ENCODE peak calls at places on chromosome 11, in eight cellular contexts. One of them, this sample, is unnamed.
A peak's percentile ranks its signal among the peaks of the same experiment; 100 is the strongest.

GRCh38 chr11:127445476-127445875 is 444.9 kb upstream of the KIRREL3 start:
- DNase-seq in EL: no peak
- DNase-seq in iPS DF 6.9: no peak
- DNase-seq in stimulated activated CD8-positive, alpha-beta memory T cell treated with anti-CD3 and anti-CD28 coated beads, Interleukin-15, amount 100 ng/mL, for 1 hour: no peak
- DNase-seq in stimulated activated CD4-positive, alpha-beta T cell treated with anti-CD3 and anti-CD28 coated beads, Interleukin-1b, Interleukin-23, amount 100 ng/mL, for 24 hours: no peak
- DNase-seq in activated naive CD8-positive, alpha-beta T cell treated with anti-CD3 and anti-CD28 coated beads for 36 hours: no peak
- DNase-seq in GM18507: no peak
- DNase-seq in midbrain: no peak
- DNase-seq in this sample: no peak

GRCh38 chr11:74493816-74494630 is 499 bp upstream of the LIPT2 start:
- DNase-seq in midbrain: no peak
- DNase-seq in stimulated activated CD8-positive, alpha-beta memory T cell treated with anti-CD3 and anti-CD28 coated beads, Interleukin-15, amount 100 ng/mL, for 1 hour: no peak
- DNase-seq in stimulated activated CD4-positive, alpha-beta T cell treated with anti-CD3 and anti-CD28 coated beads, Interleukin-1b, Interleukin-23, amount 100 ng/mL, for 24 hours: no peak
- DNase-seq in GM18507: no peak
- DNase-seq in iPS DF 6.9: no peak
- DNase-seq in activated naive CD8-positive, alpha-beta T cell treated with anti-CD3 and anti-CD28 coated beads for 36 hours: no peak
- DNase-seq in EL: peak; percentile 73
- DNase-seq in this sample: no peak

GRCh38 chr11:60951909-60952741 is at the start of gene SLC15A3:
- DNase-seq in stimulated activated CD8-positive, alpha-beta memory T cell treated with anti-CD3 and anti-CD28 coated beads, Interleukin-15, amount 100 ng/mL, for 1 hour: no peak
- DNase-seq in EL: peak; percentile 72
- DNase-seq in iPS DF 6.9: no peak
- DNase-seq in activated naive CD8-positive, alpha-beta T cell treated with anti-CD3 and anti-CD28 coated beads for 36 hours: peak; percentile 38
- DNase-seq in GM18507: peak; percentile 65
- DNase-seq in stimulated activated CD4-positive, alpha-beta T cell treated with anti-CD3 and anti-CD28 coated beads, Interleukin-1b, Interleukin-23, amount 100 ng/mL, for 24 hours: no peak
- DNase-seq in midbrain: peak; percentile 44
- DNase-seq in this sample: peak; percentile 63

GRCh38 chr11:62193954-62194353 is 3.9 kb downstream of the SCGB1D1 start:
- DNase-seq in midbrain: no peak
- DNase-seq in stimulated activated CD4-positive, alpha-beta T cell treated with anti-CD3 and anti-CD28 coated beads, Interleukin-1b, Interleukin-23, amount 100 ng/mL, for 24 hours: no peak
- DNase-seq in stimulated activated CD8-positive, alpha-beta memory T cell treated with anti-CD3 and anti-CD28 coated beads, Interleukin-15, amount 100 ng/mL, for 1 hour: no peak
- DNase-seq in EL: peak; percentile 8
- DNase-seq in iPS DF 6.9: no peak
- DNase-seq in activated naive CD8-positive, alpha-beta T cell treated with anti-CD3 and anti-CD28 coated beads for 36 hours: no peak
- DNase-seq in GM18507: no peak
- DNase-seq in this sample: no peak

GRCh38 chr11:100929377-100929776 is 200.2 kb downstream of the PGR start:
- DNase-seq in stimulated activated CD8-positive, alpha-beta memory T cell treated with anti-CD3 and anti-CD28 coated beads, Interleukin-15, amount 100 ng/mL, for 1 hour: no peak
- DNase-seq in activated naive CD8-positive, alpha-beta T cell treated with anti-CD3 and anti-CD28 coated beads for 36 hours: no peak
- DNase-seq in iPS DF 6.9: no peak
- DNase-seq in GM18507: no peak
- DNase-seq in EL: peak; percentile 63
- DNase-seq in stimulated activated CD4-positive, alpha-beta T cell treated with anti-CD3 and anti-CD28 coated beads, Interleukin-1b, Interleukin-23, amount 100 ng/mL, for 24 hours: no peak
- DNase-seq in midbrain: no peak
- DNase-seq in this sample: no peak

GRCh38 chr11:115502636-115503082 is 1.6 kb downstream of the CADM1 start:
- DNase-seq in stimulated activated CD4-positive, alpha-beta T cell treated with anti-CD3 and anti-CD28 coated beads, Interleukin-1b, Interleukin-23, amount 100 ng/mL, for 24 hours: no peak
- DNase-seq in GM18507: no peak
- DNase-seq in iPS DF 6.9: no peak
- DNase-seq in midbrain: peak; percentile 49
- DNase-seq in EL: no peak
- DNase-seq in stimulated activated CD8-positive, alpha-beta memory T cell treated with anti-CD3 and anti-CD28 coated beads, Interleukin-15, amount 100 ng/mL, for 1 hour: no peak
- DNase-seq in activated naive CD8-positive, alpha-beta T cell treated with anti-CD3 and anti-CD28 coated beads for 36 hours: peak; percentile 6
- DNase-seq in this sample: no peak

GRCh38 chr11:11929920-11930319 is 78.5 kb downstream of the DKK3 start:
- DNase-seq in stimulated activated CD8-positive, alpha-beta memory T cell treated with anti-CD3 and anti-CD28 coated beads, Interleukin-15, amount 100 ng/mL, for 1 hour: no peak
- DNase-seq in activated naive CD8-positive, alpha-beta T cell treated with anti-CD3 and anti-CD28 coated beads for 36 hours: no peak
- DNase-seq in GM18507: no peak
- DNase-seq in iPS DF 6.9: no peak
- DNase-seq in midbrain: no peak
- DNase-seq in stimulated activated CD4-positive, alpha-beta T cell treated with anti-CD3 and anti-CD28 coated beads, Interleukin-1b, Interleukin-23, amount 100 ng/mL, for 24 hours: no peak
- DNase-seq in EL: no peak
- DNase-seq in this sample: no peak

GRCh38 chr11:61695917-61696316 is 15.7 kb downstream of the DAGLA start:
- DNase-seq in midbrain: no peak
- DNase-seq in activated naive CD8-positive, alpha-beta T cell treated with anti-CD3 and anti-CD28 coated beads for 36 hours: peak; percentile 95
- DNase-seq in EL: peak; percentile 93
- DNase-seq in GM18507: peak; percentile 50
- DNase-seq in stimulated activated CD8-positive, alpha-beta memory T cell treated with anti-CD3 and anti-CD28 coated beads, Interleukin-15, amount 100 ng/mL, for 1 hour: peak; percentile 83
- DNase-seq in iPS DF 6.9: no peak
- DNase-seq in stimulated activated CD4-positive, alpha-beta T cell treated with anti-CD3 and anti-CD28 coated beads, Interleukin-1b, Interleukin-23, amount 100 ng/mL, for 24 hours: peak; percentile 76
- DNase-seq in this sample: peak; percentile 97

GRCh38 chr11:1636291-1636950 is 6.8 kb downstream of the KRTAP5-5 start:
- DNase-seq in midbrain: no peak
- DNase-seq in stimulated activated CD4-positive, alpha-beta T cell treated with anti-CD3 and anti-CD28 coated beads, Interleukin-1b, Interleukin-23, amount 100 ng/mL, for 24 hours: no peak
- DNase-seq in EL: no peak
- DNase-seq in iPS DF 6.9: no peak
- DNase-seq in GM18507: no peak
- DNase-seq in stimulated activated CD8-positive, alpha-beta memory T cell treated with anti-CD3 and anti-CD28 coated beads, Interleukin-15, amount 100 ng/mL, for 1 hour: no peak
- DNase-seq in activated naive CD8-positive, alpha-beta T cell treated with anti-CD3 and anti-CD28 coated beads for 36 hours: no peak
- DNase-seq in this sample: no peak